ENCODE peak calls at places on chromosomes 13 and 19, in four cellular contexts. Q is activated naive CD4-positive, alpha-beta T cell; O is tibial nerve; D is SW 1271. I is an unnamed sample.

GRCh38 chr13:28729541-28729940 is 10.8 kb upstream of the SLC46A3 start:
- DNase-seq in Q (no peak), D (no peak), O (no peak), I (no peak)

GRCh38 chr19:6979341-6979740 is 41.9 kb downstream of the MBD3L2B start:
- DNase-seq in Q (no peak), O (no peak), D (no peak), I (no peak)

GRCh38 chr19:33472696-33473624 is 48.6 kb downstream of the PEPD start:
- DNase-seq in D (no peak), Q (no peak), O (no peak), I (no peak)

GRCh38 chr19:884420-885211 is 8.4 kb downstream of the MED16 start:
- DNase-seq in O (no peak), D (no peak), Q (no peak), I (no peak)

GRCh38 chr19:28020631-28021315 is 1192.2 kb downstream of the UQCRFS1 start:
- DNase-seq in O (no peak), Q (no peak), D (no peak), I (no peak)

GRCh38 chr13:40236566-40237168 is 429.8 kb downstream of the FOXO1 start:
- DNase-seq in D (no peak), Q (no peak), O (peak), I (no peak)

GRCh38 chr19:7480975-7481265 is 7.9 kb downstream of the PEX11G start:
- DNase-seq in O (no peak), Q (no peak), D (no peak), I (no peak)

GRCh38 chr13:29487466-29488454 is 107.7 kb downstream of the SLC7A1 start:
- DNase-seq in O (no peak), Q (no peak), D (no peak), I (no peak)

GRCh38 chr19:51124729-51125128 is at the start of gene SIGLEC9:
- DNase-seq in Q (no peak), O (no peak), D (no peak), I (no peak)

GRCh38 chr13:72221276-72221962 is 354.4 kb upstream of the DACH1 start:
- DNase-seq in O (no peak), D (peak), Q (no peak), I (peak)

GRCh38 chr19:39398297-39398864 is 7.2 kb downstream of the MED29 start:
- DNase-seq in O (peak), Q (no peak), D (peak), I (no peak)

GRCh38 chr19:43545981-43546380 is 13.0 kb downstream of the ZNF575 start:
- DNase-seq in Q (no peak), O (no peak), D (no peak), I (no peak)

GRCh38 chr19:55600336-55601028 is 394 bp downstream of the ZNF524 start:
- DNase-seq in Q (no peak), O (no peak), D (peak), I (no peak)

GRCh38 chr13:59771272-59771671 is 392.5 kb downstream of the DIAPH3 start:
- DNase-seq in Q (no peak), O (no peak), D (peak), I (no peak)

GRCh38 chr13:91058919-91059318 is 288.6 kb upstream of the MIR17HG start:
- DNase-seq in D (no peak), Q (no peak), O (no peak), I (no peak)

GRCh38 chr19:46637224-46637623 is 1.2 kb upstream of the GNG8 start:
- DNase-seq in O (no peak), Q (no peak), D (no peak), I (no peak)

GRCh38 chr13:34070006-34070405 is 252.1 kb downstream of the RFC3 start:
- DNase-seq in D (no peak), Q (no peak), O (no peak), I (no peak)

GRCh38 chr19:14089412-14089661 is 1.2 kb downstream of the SAMD1 start:
- DNase-seq in D (peak), Q (no peak), O (no peak), I (no peak)

GRCh38 chr19:10187315-10187714 is 7.4 kb downstream of the DNMT1 start:
- DNase-seq in O (no peak), D (no peak), Q (no peak), I (no peak)

GRCh38 chr13:86051134-86052103 is 252.2 kb upstream of the SLITRK6 start:
- DNase-seq in D (no peak), O (no peak), Q (no peak), I (peak)

GRCh38 chr13:76885203-76886004 is 801 bp downstream of the KCTD12 start:
- DNase-seq in D (peak), Q (peak), O (peak), I (peak)

I was measured in Caki2.